ENCODE peak calls at places on chromosomes 5 and 9, in six cellular contexts. H, E, O, C, U and W are unnamed samples.

GRCh38 chr9:104769655-104770054 is 5.7 kb downstream of the NIPSNAP3B start:
- DNase-seq in H (no peak), E (no peak), O (no peak), C (no peak), U (no peak), W (no peak)

GRCh38 chr9:129995409-129996160 is 47.4 kb downstream of the FNBP1 start:
- DNase-seq in H (no peak), E (no peak), O (peak), C (no peak), U (peak), W (no peak)

GRCh38 chr9:128718475-128718874 is 5.5 kb downstream of the ZDHHC12 start:
- DNase-seq in H (no peak), E (no peak), O (no peak), C (no peak), U (no peak), W (no peak)

GRCh38 chr5:174793684-174794328 is 69.4 kb downstream of the MSX2 start:
- DNase-seq in H (peak), E (peak), O (peak), C (peak), U (peak), W (no peak)

GRCh38 chr9:93958875-93959682 is 3.9 kb upstream of the BARX1 start:
- DNase-seq in H (no peak), E (no peak), O (peak), C (no peak), U (peak), W (no peak)

GRCh38 chr5:1386274-1386717 is 41.4 kb upstream of the CLPTM1L start:
- DNase-seq in H (peak), E (peak), O (peak), C (peak), U (peak), W (no peak)

GRCh38 chr5:178123987-178124925 is 6.6 kb upstream of the RMND5B start:
- DNase-seq in H (no peak), E (no peak), O (no peak), C (peak), U (no peak), W (no peak)

GRCh38 chr9:112380771-112381181 is 868 bp downstream of the HSDL2 start:
- DNase-seq in H (peak), E (peak), O (peak), C (no peak), U (no peak), W (no peak)

GRCh38 chr9:110890416-110890815 is 147.9 kb downstream of the LPAR1 start:
- DNase-seq in H (no peak), E (no peak), O (no peak), C (no peak), U (no peak), W (no peak)

GRCh38 chr9:81861644-81862043 is 66.6 kb upstream of the SPATA31D4 start:
- DNase-seq in H (no peak), E (no peak), O (no peak), C (no peak), U (no peak), W (no peak)

GRCh38 chr5:179344301-179345178 is 721 bp downstream of the ADAMTS2 start:
- DNase-seq in H (no peak), E (no peak), O (peak), C (no peak), U (no peak), W (no peak)

GRCh38 chr9:98502976-98503325 is 205.8 kb downstream of the GABBR2 start:
- DNase-seq in H (no peak), E (peak), O (no peak), C (no peak), U (no peak), W (no peak)

GRCh38 chr9:4955836-4956235 is 29.2 kb upstream of the JAK2 start:
- DNase-seq in H (no peak), E (peak), O (no peak), C (no peak), U (no peak), W (no peak)

GRCh38 chr9:128203842-128204551 is 818 bp downstream of the DNM1 start:
- DNase-seq in H (no peak), E (peak), O (peak), C (no peak), U (no peak), W (no peak)

GRCh38 chr9:113558632-113559502 is 95.3 kb downstream of the RGS3 start:
- DNase-seq in H (peak), E (no peak), O (no peak), C (no peak), U (peak), W (no peak)

GRCh38 chr9:121369595-121370265 is at the start of gene STOM:
- DNase-seq in H (peak), E (no peak), O (no peak), C (peak), U (peak), W (peak)
- TF ChIP-seq POLR2A in H (peak), E (peak), O (peak), C (peak), U (peak), W (peak)

GRCh38 chr9:37511715-37512010 is 25.9 kb downstream of the POLR1E start:
- DNase-seq in H (no peak), E (no peak), O (no peak), C (no peak), U (no peak), W (no peak)

GRCh38 chr9:37508834-37509206 is 23.1 kb downstream of the POLR1E start:
- DNase-seq in H (no peak), E (no peak), O (no peak), C (no peak), U (no peak), W (no peak)

GRCh38 chr9:37512439-37512838 is 26.7 kb downstream of the POLR1E start:
- DNase-seq in H (no peak), E (no peak), O (no peak), C (no peak), U (no peak), W (no peak)

GRCh38 chr9:37509536-37509935 is 23.8 kb downstream of the POLR1E start:
- DNase-seq in H (no peak), E (no peak), O (no peak), C (no peak), U (no peak), W (no peak)

GRCh38 chr9:37511006-37511714 is 25.4 kb downstream of the POLR1E start:
- DNase-seq in H (no peak), E (peak), O (peak), C (no peak), U (no peak), W (no peak)
- TF ChIP-seq CTCF in H (no peak), E (no peak), O (no peak), C (no peak), U (no peak), W (peak)

DNA sequence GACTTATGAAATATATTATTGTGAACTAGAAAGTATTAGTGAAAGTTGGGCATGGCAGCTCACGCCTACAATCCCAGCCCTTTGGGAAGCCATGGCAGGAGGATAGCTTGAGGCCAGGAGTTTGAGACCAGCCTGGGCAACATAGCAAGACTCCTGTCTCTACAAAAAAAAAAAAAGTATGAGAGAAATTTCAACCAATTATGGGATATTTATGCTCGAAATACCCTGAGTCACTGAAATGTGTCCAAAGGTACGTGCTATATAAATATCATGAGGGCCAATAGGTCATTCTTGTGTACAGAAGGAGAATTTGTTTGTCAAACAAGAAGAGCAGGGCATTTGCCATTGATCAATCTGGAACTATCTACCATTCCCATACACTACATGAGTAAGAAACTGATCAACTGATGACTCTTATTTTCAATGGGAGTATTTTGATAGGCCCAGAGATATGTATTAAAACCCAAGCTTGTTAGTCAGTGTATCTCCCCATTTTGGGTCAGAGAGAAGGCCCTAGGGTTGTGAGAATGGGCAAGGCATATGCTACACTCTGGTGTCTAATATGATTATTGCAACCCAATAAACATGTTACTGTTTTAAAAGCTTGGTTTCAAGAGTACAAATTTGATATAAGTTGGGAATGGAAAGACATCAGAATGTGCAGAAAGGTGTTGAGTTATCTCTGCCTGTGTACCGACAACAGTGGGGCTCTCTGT is 21.7 kb upstream of the HOMER1 start:
- DNase-seq in H (no peak), E (no peak), O (no peak), C (no peak), U (no peak), W (no peak)
- TF ChIP-seq POLR2A in H (no peak), E (no peak), O (no peak), C (no peak), U (no peak), W (no peak)

DNA sequence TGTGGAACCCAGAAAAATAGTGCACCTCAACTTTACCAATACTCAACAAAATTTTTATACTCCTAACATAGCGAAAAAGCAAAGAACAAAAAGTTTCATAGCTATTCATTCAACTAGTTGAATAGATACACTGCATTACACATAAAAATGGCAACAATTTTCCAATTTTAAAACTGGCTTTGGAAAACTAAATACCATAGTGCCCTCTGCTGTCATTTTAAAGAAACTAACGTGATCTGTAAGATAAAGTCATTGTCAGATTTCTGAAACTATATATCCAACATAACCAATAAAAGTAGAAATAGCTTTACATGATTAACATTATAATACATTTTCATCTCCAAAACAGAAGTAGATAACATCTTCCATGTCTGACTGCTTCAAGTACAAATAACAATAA is 31.6 kb downstream of the DTWD2 start:
- DNase-seq in H (no peak), E (peak), O (peak), C (no peak), U (no peak), W (no peak)
- TF ChIP-seq CTCF in H (no peak), E (peak), O (peak), C (no peak), U (no peak), W (no peak)

DNA sequence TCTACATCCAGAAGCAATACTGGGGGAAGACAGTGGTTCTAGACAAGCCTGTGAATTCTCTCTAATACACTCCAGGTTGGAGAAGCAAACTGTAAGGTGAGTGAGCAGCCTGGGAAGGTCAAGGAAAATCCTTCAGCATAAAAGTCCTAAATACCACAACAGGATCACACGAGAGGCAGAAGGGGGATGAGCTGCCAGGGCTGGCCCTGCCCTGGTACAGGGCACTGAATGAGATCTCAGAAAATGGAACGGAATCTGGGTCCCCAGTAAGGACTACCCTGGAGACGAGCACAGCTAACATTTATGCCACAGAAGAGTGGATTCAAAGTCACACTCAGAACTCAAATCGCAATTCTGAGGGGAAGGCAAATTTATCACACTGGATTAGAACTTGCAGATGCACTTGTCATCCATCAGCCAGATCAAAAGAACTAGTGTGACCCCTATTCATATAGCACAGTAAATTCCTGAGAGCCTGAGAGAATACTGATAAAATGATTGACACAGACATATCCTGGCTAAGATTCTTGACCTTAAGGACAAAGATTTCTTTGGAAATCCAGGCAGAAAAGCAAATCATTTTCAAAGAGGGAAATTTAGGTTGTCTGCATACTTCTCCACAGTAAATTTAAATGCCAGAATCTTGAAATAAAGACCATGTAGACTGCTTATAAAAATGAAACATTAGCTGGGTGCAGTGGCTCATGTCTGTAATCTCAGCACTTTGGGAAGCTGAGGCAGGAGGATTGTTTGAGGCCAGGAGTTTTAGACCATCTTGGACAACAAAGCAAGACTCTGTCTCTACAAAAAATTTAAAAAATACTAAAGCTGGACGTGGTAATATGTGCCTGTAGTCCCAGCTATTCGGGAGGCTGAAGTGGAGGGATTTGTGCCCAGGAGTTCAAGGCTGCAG is 25.6 kb downstream of the FYB1 start:
- DNase-seq in H (no peak), E (no peak), O (no peak), C (no peak), U (no peak), W (peak)
- TF ChIP-seq POLR2A in H (no peak), E (no peak), O (no peak), C (no peak), U (no peak), W (no peak)

DNA sequence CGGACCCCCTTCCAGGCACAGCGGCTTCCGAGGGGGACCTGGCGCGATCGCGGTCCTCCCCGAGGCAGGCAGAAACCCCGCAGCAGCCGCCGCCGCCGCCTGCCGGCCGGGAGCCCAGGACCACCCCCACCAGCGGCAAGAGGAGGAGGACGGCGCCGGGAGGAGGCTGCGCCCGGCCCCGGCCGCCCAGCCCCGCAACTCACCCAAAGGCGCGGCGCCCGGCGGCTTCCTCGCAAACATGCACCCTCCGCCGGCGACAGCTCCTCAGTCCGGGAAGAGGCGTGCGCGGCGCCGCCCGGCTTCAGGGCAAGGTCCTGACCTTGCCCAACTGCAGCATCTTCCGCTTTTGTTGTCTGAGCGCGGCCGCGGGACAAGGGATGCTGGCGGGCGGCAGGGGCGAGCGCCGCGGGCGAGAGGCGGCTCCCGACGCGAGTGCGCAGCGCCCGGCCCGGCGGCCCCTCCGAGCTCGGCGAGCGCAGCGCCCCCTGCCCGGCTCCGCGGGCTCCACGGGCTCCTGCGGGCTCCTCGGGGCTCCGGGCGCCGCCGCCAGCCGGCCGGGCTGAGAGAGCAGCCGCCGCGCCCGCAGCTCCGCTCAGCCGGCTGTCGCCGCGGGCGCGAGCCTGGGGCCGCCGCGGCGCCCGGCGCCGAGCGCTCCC is 504 bp downstream of the CTNND2 start:
- DNase-seq in H (no peak), E (peak), O (no peak), C (no peak), U (no peak), W (no peak)
- TF ChIP-seq CTCF in H (no peak), E (peak), O (no peak), C (no peak), U (no peak), W (no peak)

DNA sequence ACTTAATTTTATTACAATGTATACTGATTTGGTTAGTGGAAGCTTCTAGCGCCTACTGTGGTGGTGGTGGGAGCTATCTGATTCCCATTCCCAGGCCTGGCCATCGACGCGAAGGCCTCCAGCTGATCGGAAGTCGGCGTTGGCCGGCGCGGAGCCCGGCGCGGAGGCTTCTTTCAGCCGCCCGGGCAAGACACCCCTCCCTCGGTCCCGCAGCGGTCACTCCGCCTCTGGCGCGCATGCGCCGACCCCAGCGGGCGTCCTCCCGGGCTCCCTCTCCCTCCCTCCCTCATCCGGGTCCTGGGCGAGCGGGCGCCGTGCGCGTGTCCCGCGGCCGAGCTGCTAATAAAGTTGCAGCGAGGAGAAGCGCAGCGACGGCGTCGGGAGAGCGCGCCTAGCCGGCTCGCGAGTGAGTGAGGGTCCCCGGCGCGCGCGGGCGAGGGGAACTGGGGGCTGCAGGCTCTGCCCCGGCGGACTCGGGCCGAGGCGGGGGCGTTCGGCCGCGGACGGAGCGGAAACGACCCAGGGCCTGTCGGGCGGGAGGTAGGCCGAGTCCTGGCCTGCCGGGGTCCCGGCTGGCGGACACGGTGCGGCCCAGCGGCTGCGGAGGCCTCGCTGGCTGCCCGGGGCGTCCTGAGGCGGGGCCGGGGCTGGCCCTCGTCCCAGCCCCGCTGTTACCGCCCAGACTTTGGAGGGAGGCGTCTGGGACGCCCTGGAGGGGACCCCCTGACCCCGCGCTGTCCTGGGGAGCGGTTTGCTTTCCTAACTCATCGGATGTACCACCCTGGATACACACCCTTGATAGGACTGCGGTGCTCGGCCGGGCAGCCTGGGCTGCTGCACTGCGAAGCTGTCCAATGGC is at the start of gene SMAD5:
- DNase-seq in H (peak), E (peak), O (peak), C (peak), U (peak), W (peak)
- TF ChIP-seq POLR2A in H (peak), E (peak), O (peak), C (peak), U (peak), W (peak)